ENCODE peak calls at places on chromosomes 4 and X, in seven cellular contexts. X, A, B, G, U, W and Y are unnamed samples.

GRCh38 chr4:39353478-39354177 is 12.5 kb downstream of the RFC1 start:
- DNase-seq in G (no peak), B (no peak), W (peak; percentile 29), X (no peak), U (peak; percentile 58), A (no peak), Y (no peak)

GRCh38 chrX:69538321-69538876 is 34.3 kb downstream of the NALF2 start:
- DNase-seq in W (no peak), B (peak; percentile 66), U (peak; percentile 5), G (peak; percentile 66), X (peak; percentile 47), A (peak; percentile 69), Y (peak; percentile 90)

GRCh38 chrX:134622056-134622812 is 36.0 kb downstream of the PLAC1 start:
- DNase-seq in W (peak; percentile 25), X (no peak), G (no peak), B (no peak), U (peak; percentile 81), A (no peak), Y (no peak)

GRCh38 chrX:48083212-48083611 is 11.8 kb upstream of the ZNF630 start:
- DNase-seq in W (peak; percentile 51), X (peak; percentile 23), U (peak; percentile 15), B (no peak), G (peak; percentile 39), A (peak; percentile 13), Y (no peak)

GRCh38 chr4:116639070-116639577 is 446.3 kb downstream of the TRAM1L1 start:
- DNase-seq in G (no peak), A (no peak), X (no peak), B (no peak), W (no peak), U (no peak), Y (no peak)

GRCh38 chrX:106036716-106037115 is 1.8 kb downstream of the SERPINA7 start:
- DNase-seq in B (no peak), G (no peak), A (no peak), U (no peak), W (no peak), X (no peak), Y (no peak)

GRCh38 chrX:109959356-109959871 is 43.5 kb upstream of the TMEM164 start:
- DNase-seq in B (no peak), G (no peak), W (no peak), X (no peak), U (no peak), A (no peak), Y (no peak)

GRCh38 chrX:108316456-108316855 is 121.8 kb downstream of the COL4A6 start:
- DNase-seq in X (no peak), W (no peak), A (no peak), G (no peak), B (no peak), U (peak; percentile 75), Y (no peak)

GRCh38 chr4:30879841-30880240 is 159.7 kb downstream of the PCDH7 start:
- DNase-seq in G (no peak), U (no peak), B (no peak), W (no peak), A (no peak), X (no peak), Y (no peak)

GRCh38 chr4:117773067-117773946 is 261.0 kb upstream of the NDST3 start:
- DNase-seq in U (no peak), G (no peak), B (no peak), X (no peak), W (no peak), A (no peak), Y (no peak)

GRCh38 chr4:83917572-83917971 is 381.7 kb downstream of the GPAT3 start:
- DNase-seq in U (peak; percentile 16), G (no peak), B (no peak), A (no peak), W (no peak), X (no peak), Y (no peak)

GRCh38 chrX:23797371-23798128 is 14.6 kb downstream of the SAT1 start:
- DNase-seq in G (no peak), B (no peak), X (no peak), W (no peak), A (no peak), U (peak; percentile 86), Y (no peak)

GRCh38 chrX:123324628-123325027 is 140.6 kb downstream of the GRIA3 start:
- DNase-seq in B (no peak), W (no peak), A (no peak), X (no peak), G (no peak), U (no peak), Y (no peak)

GRCh38 chr4:13364178-13364577 is 120.0 kb downstream of the RAB28 start:
- DNase-seq in U (peak; percentile 66), G (no peak), A (no peak), X (no peak), W (no peak), B (no peak), Y (no peak)

GRCh38 chr4:48133668-48134444 is at the start of gene TXK:
- DNase-seq in X (no peak), B (no peak), W (no peak), U (no peak), A (no peak), G (no peak), Y (no peak)

GRCh38 chr4:128385683-128386304 is 98.2 kb upstream of the PGRMC2 start:
- DNase-seq in A (no peak), B (no peak), X (no peak), U (peak; percentile 81), W (no peak), G (no peak), Y (no peak)
- H3K4me1 ChIP-seq in A (peaks cover 54% of the 10 kb centered on the region), B (peaks cover 16% of the 10 kb centered on the region), X (peaks cover 27% of the 10 kb centered on the region), U (peaks cover 38% of the 10 kb centered on the region), W (no peaks in the 10 kb centered on the region), G (no peaks in the 10 kb centered on the region), Y (peaks cover 44% of the 10 kb centered on the region)

GRCh38 chr4:85932371-85933305 is 427.2 kb downstream of the MAPK10 start:
- DNase-seq in B (no peak), X (no peak), A (no peak), W (peak; percentile 77), U (no peak), G (no peak), Y (no peak)

GRCh38 chr4:85925071-85925470 is 434.8 kb downstream of the MAPK10 start:
- DNase-seq in B (no peak), U (no peak), G (no peak), W (no peak), A (no peak), X (no peak), Y (no peak)

GRCh38 chr4:85929926-85930325 is 429.9 kb downstream of the MAPK10 start:
- DNase-seq in X (peak; percentile 19), G (no peak), W (peak; percentile 92), B (no peak), U (no peak), A (no peak), Y (no peak)

GRCh38 chr4:85933306-85933640 is 426.6 kb downstream of the MAPK10 start:
- DNase-seq in B (no peak), G (no peak), W (no peak), X (no peak), A (no peak), U (no peak), Y (no peak)

GRCh38 chr4:85928775-85929585 is 430.9 kb downstream of the MAPK10 start:
- DNase-seq in X (no peak), U (peak; percentile 58), W (no peak), A (no peak), G (no peak), B (no peak), Y (no peak)
- H3K4me1 ChIP-seq in X (peaks cover 12% of the 10 kb centered on the region), U (no peaks in the 10 kb centered on the region), W (peaks cover 67% of the 10 kb centered on the region), A (peaks cover 53% of the 10 kb centered on the region), G (no peaks in the 10 kb centered on the region), B (peaks cover 39% of the 10 kb centered on the region), Y (peaks cover 3% of the 10 kb centered on the region)

GRCh38 chr4:7973545-7973981 is 33.9 kb upstream of the AFAP1 start:
- DNase-seq in W (no peak), A (no peak), B (no peak), U (peak; percentile 88), X (no peak), G (no peak), Y (peak; percentile 30)
- H3K4me1 ChIP-seq in W (no peaks in the 10 kb centered on the region), A (peaks cover 54% of the 10 kb centered on the region), B (peaks cover 21% of the 10 kb centered on the region), U (peaks cover 26% of the 10 kb centered on the region), X (peaks cover 59% of the 10 kb centered on the region), G (peaks cover 39% of the 10 kb centered on the region), Y (peaks cover 23% of the 10 kb centered on the region)

GRCh38 chrX:19789376-19789775 is 98.0 kb downstream of the SH3KBP1 start:
- DNase-seq in A (no peak), U (no peak), X (no peak), B (no peak), W (no peak), G (no peak), Y (no peak)
- H3K4me1 ChIP-seq in A (no peaks in the 10 kb centered on the region), U (no peaks in the 10 kb centered on the region), X (no peaks in the 10 kb centered on the region), B (no peaks in the 10 kb centered on the region), W (peaks cover 7% of the 10 kb centered on the region), G (peaks cover 57% of the 10 kb centered on the region), Y (no peaks in the 10 kb centered on the region)

GRCh38 chrX:73822775-73823174 is 259.8 kb downstream of the CHIC1 start:
- DNase-seq in U (no peak), W (no peak), B (no peak), A (no peak), X (no peak), G (no peak), Y (no peak)

GRCh38 chrX:73826996-73827395 is 264.0 kb downstream of the CHIC1 start:
- DNase-seq in W (no peak), B (no peak), A (no peak), G (no peak), U (no peak), X (no peak), Y (no peak)

GRCh38 chrX:73825569-73825968 is 262.6 kb downstream of the CHIC1 start:
- DNase-seq in A (no peak), G (no peak), X (no peak), B (no peak), U (no peak), W (no peak), Y (no peak)

GRCh38 chrX:73821921-73822559 is 259.0 kb downstream of the CHIC1 start:
- DNase-seq in X (no peak), A (no peak), G (no peak), U (no peak), B (no peak), W (no peak), Y (no peak)

DNA sequence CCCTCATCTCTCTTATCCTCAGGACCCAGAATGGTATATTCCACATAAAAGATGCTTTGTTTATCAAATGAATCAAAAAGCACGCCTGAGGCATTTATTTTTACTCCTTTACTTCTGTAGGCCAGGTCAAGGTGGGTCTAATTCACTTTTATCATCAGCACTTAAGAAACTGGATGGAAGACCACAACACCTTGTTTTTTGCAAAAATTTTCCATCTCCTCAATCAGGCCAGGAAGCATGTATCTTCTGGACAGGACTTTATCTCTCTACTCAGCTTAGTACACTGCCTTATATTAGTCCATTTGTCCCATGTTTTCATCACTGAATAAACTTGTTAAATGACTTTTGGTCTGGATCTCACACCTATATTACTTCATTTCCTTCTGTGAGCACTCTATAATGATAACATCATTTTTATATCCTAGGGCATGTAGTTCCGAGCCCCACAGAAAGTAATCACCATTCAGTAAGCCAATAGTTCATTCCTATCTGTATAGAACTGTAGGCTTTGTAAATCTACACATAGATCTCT is 260.5 kb downstream of the CHIC1 start:
- DNase-seq in B (no peak), W (no peak), U (no peak), A (no peak), G (no peak), X (no peak), Y (no peak)
- H3K4me1 ChIP-seq in B (no peaks in the 10 kb centered on the region), W (no peaks in the 10 kb centered on the region), U (no peaks in the 10 kb centered on the region), A (no peaks in the 10 kb centered on the region), G (no peaks in the 10 kb centered on the region), X (no peaks in the 10 kb centered on the region), Y (no peaks in the 10 kb centered on the region)

GRCh38 chr4:141999446-142000143 is 363.2 kb downstream of the IL15 start:
- DNase-seq in G (no peak), U (no peak), X (no peak), A (no peak), W (no peak), B (no peak), Y (no peak)
- H3K4me1 ChIP-seq in G (no peaks in the 10 kb centered on the region), U (no peaks in the 10 kb centered on the region), X (no peaks in the 10 kb centered on the region), A (no peaks in the 10 kb centered on the region), W (no peaks in the 10 kb centered on the region), B (no peaks in the 10 kb centered on the region), Y (no peaks in the 10 kb centered on the region)